ENCODE peak calls at places on chromosomes 12 and 14, in four cellular contexts. One of them, this sample, is unnamed.

GRCh38 chr14:105070760-105071137 is 5.5 kb upstream of the GPR132 start:
- DNase-seq in HepG2: no peak
- DNase-seq in GM12878: peak
- DNase-seq in WTC11: no peak
- DNase-seq in this sample: no peak

GRCh38 chr14:29320261-29320660 is 553.7 kb downstream of the FOXG1 start:
- DNase-seq in GM12878: no peak
- DNase-seq in WTC11: no peak
- DNase-seq in HepG2: no peak
- DNase-seq in this sample: no peak

GRCh38 chr12:79250955-79251354 is 386.4 kb downstream of the SYT1 start:
- DNase-seq in GM12878: no peak
- DNase-seq in WTC11: no peak
- DNase-seq in HepG2: no peak
- DNase-seq in this sample: no peak

GRCh38 chr12:112998997-112999767 is 20.9 kb downstream of the OAS2 start:
- DNase-seq in GM12878: no peak
- DNase-seq in HepG2: no peak
- DNase-seq in WTC11: no peak
- DNase-seq in this sample: no peak

GRCh38 chr12:49389092-49389703 is 21.9 kb downstream of the SPATS2 start:
- DNase-seq in WTC11: peak
- DNase-seq in GM12878: no peak
- DNase-seq in HepG2: no peak
- DNase-seq in this sample: no peak

GRCh38 chr14:89004195-89004594 is 179.7 kb downstream of the TTC8 start:
- DNase-seq in HepG2: no peak
- DNase-seq in GM12878: no peak
- DNase-seq in WTC11: no peak
- DNase-seq in this sample: no peak

GRCh38 chr12:121990692-121991603 is 30.7 kb upstream of the BCL7A start:
- DNase-seq in WTC11: no peak
- DNase-seq in HepG2: no peak
- DNase-seq in GM12878: peak
- DNase-seq in this sample: no peak

GRCh38 chr12:116469344-116469743 is 89.8 kb upstream of the MAP1LC3B2 start:
- DNase-seq in GM12878: no peak
- DNase-seq in WTC11: no peak
- DNase-seq in HepG2: no peak
- DNase-seq in this sample: no peak

GRCh38 chr14:93375673-93376156 is 28.7 kb downstream of the COX8C start:
- DNase-seq in WTC11: no peak
- DNase-seq in GM12878: peak
- DNase-seq in HepG2: no peak
- DNase-seq in this sample: no peak

GRCh38 chr12:54684636-54685630 is 36.8 kb upstream of the DCD start:
- DNase-seq in WTC11: no peak
- DNase-seq in HepG2: no peak
- DNase-seq in GM12878: no peak
- DNase-seq in this sample: no peak

GRCh38 chr14:100898935-100899840 is 4.3 kb downstream of the RTL1 start:
- DNase-seq in GM12878: no peak
- DNase-seq in HepG2: no peak
- DNase-seq in WTC11: peak
- DNase-seq in this sample: no peak

GRCh38 chr12:121911824-121912585 is 6.4 kb upstream of the CFAP251 start:
- DNase-seq in GM12878: no peak
- DNase-seq in HepG2: no peak
- DNase-seq in WTC11: no peak
- DNase-seq in this sample: no peak

GRCh38 chr12:132310181-132311040 is 19.0 kb downstream of the GALNT9 start:
- DNase-seq in WTC11: no peak
- DNase-seq in GM12878: no peak
- DNase-seq in HepG2: no peak
- DNase-seq in this sample: no peak

GRCh38 chr14:81385824-81386223 is 14.3 kb downstream of the STON2 start:
- DNase-seq in HepG2: no peak
- DNase-seq in GM12878: no peak
- DNase-seq in WTC11: no peak
- DNase-seq in this sample: no peak

GRCh38 chr12:57110189-57111045 is 745 bp downstream of the STAT6 start:
- DNase-seq in GM12878: no peak
- DNase-seq in HepG2: peak
- DNase-seq in WTC11: peak
- DNase-seq in this sample: peak

GRCh38 chr12:108640802-108641445 is 7.2 kb upstream of the SELPLG start:
- DNase-seq in HepG2: no peak
- DNase-seq in GM12878: no peak
- DNase-seq in WTC11: no peak
- DNase-seq in this sample: peak

GRCh38 chr12:72346331-72346944 is 74.3 kb downstream of the TRHDE start:
- DNase-seq in WTC11: peak
- DNase-seq in HepG2: peak
- DNase-seq in GM12878: peak
- DNase-seq in this sample: peak

GRCh38 chr14:73477618-73478266 is 13.0 kb upstream of the RIOX1 start:
- DNase-seq in HepG2: no peak
- DNase-seq in WTC11: no peak
- DNase-seq in GM12878: peak
- DNase-seq in this sample: no peak

GRCh38 chr12:124804011-124804621 is 59.5 kb downstream of the SCARB1 start:
- DNase-seq in GM12878: no peak
- DNase-seq in HepG2: peak
- DNase-seq in WTC11: peak
- DNase-seq in this sample: peak

GRCh38 chr14:50060871-50061663 is 55.3 kb downstream of the VCPKMT start:
- DNase-seq in HepG2: peak
- DNase-seq in GM12878: no peak
- DNase-seq in WTC11: no peak
- DNase-seq in this sample: peak

GRCh38 chr12:47867496-47867941 is 37.3 kb downstream of the VDR start:
- DNase-seq in GM12878: no peak
- DNase-seq in HepG2: no peak
- DNase-seq in WTC11: no peak
- DNase-seq in this sample: peak

GRCh38 chr12:113142173-113142885 is 6.8 kb upstream of the RASAL1 start:
- DNase-seq in WTC11: no peak
- DNase-seq in GM12878: no peak
- DNase-seq in HepG2: peak
- DNase-seq in this sample: no peak

GRCh38 chr12:121132601-121133481 is at the start of gene P2RX7:
- DNase-seq in WTC11: peak
- DNase-seq in GM12878: peak
- DNase-seq in HepG2: no peak
- DNase-seq in this sample: peak

GRCh38 chr12:2083561-2083960 is 30.8 kb downstream of the CACNA1C start:
- DNase-seq in GM12878: no peak
- DNase-seq in WTC11: no peak
- DNase-seq in HepG2: no peak
- DNase-seq in this sample: no peak

GRCh38 chr14:104870368-104871144 is 5.5 kb downstream of the CEP170B start:
- DNase-seq in GM12878: no peak
- DNase-seq in HepG2: peak
- DNase-seq in WTC11: peak
- DNase-seq in this sample: peak

GRCh38 chr14:92501891-92502351 is 11.7 kb upstream of the RIN3 start:
- DNase-seq in HepG2: no peak
- DNase-seq in WTC11: no peak
- DNase-seq in GM12878: no peak
- DNase-seq in this sample: no peak

GRCh38 chr12:3527181-3527580 is 36.2 kb downstream of the PRMT8 start:
- DNase-seq in GM12878: no peak
- DNase-seq in WTC11: no peak
- DNase-seq in HepG2: no peak
- DNase-seq in this sample: no peak

GRCh38 chr14:105439710-105440553 is 20.3 kb downstream of the MTA1 start:
- DNase-seq in WTC11: no peak
- DNase-seq in HepG2: no peak
- DNase-seq in GM12878: no peak
- DNase-seq in this sample: no peak

GRCh38 chr12:56897844-56898341 is 36.3 kb downstream of the SDR9C7 start:
- DNase-seq in WTC11: no peak
- DNase-seq in HepG2: no peak
- DNase-seq in GM12878: no peak
- DNase-seq in this sample: peak

GRCh38 chr14:76844223-76844622 is 18.0 kb downstream of the LRRC74A start:
- DNase-seq in HepG2: no peak
- DNase-seq in GM12878: no peak
- DNase-seq in WTC11: no peak
- DNase-seq in this sample: no peak

GRCh38 chr12:124833693-124834122 is 30.0 kb downstream of the SCARB1 start:
- DNase-seq in GM12878: no peak
- DNase-seq in HepG2: no peak
- DNase-seq in WTC11: peak
- DNase-seq in this sample: peak

GRCh38 chr12:54032627-54033100 is at the start of gene HOXC5:
- DNase-seq in WTC11: peak
- DNase-seq in GM12878: no peak
- DNase-seq in HepG2: peak
- DNase-seq in this sample: peak

GRCh38 chr12:3998968-3999792 is 126.0 kb upstream of the PARP11 start:
- DNase-seq in GM12878: no peak
- DNase-seq in HepG2: peak
- DNase-seq in WTC11: no peak
- DNase-seq in this sample: no peak

GRCh38 chr14:68603682-68604360 is 189.0 kb downstream of the ZFP36L1 start:
- DNase-seq in WTC11: no peak
- DNase-seq in GM12878: no peak
- DNase-seq in HepG2: no peak
- DNase-seq in this sample: no peak

GRCh38 chr14:105045710-105046326 is 19.4 kb downstream of the GPR132 start:
- DNase-seq in GM12878: no peak
- DNase-seq in HepG2: peak
- DNase-seq in WTC11: peak
- DNase-seq in this sample: peak

DNA sequence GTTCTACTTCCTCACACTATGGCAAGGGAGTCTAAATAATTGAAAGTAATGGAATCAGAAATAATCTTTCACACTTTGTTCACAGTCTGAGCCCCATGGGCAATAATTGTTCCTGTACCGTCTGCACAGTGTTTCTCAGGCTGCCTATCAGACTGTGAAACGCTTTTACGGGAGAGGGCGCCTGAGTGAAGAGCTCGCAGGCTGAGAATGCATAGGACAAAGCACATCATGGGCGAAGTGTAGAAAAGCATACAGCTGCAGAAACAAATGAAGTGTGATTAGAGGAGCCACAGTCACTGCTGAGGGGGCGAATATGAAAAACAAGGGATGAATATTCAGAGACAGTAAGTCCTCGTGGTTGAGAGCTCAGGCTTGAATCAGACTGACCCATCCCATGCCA is 438.3 kb upstream of the DCN start:
- DNase-seq in HepG2: no peak
- DNase-seq in WTC11: no peak
- DNase-seq in GM12878: no peak
- DNase-seq in this sample: no peak
- TF ChIP-seq NR2C2 in HepG2: no peak
- TF ChIP-seq NR2C2 in WTC11: no peak
- TF ChIP-seq NR2C2 in GM12878: no peak
- TF ChIP-seq NR2C2 in this sample: no peak

GRCh38 chr12:106871477-106871876 is 84.2 kb upstream of the TMEM263 start:
- DNase-seq in HepG2: no peak
- DNase-seq in WTC11: no peak
- DNase-seq in GM12878: no peak
- DNase-seq in this sample: no peak
- TF ChIP-seq NR2C2 in HepG2: no peak
- TF ChIP-seq NR2C2 in WTC11: no peak
- TF ChIP-seq NR2C2 in GM12878: no peak
- TF ChIP-seq NR2C2 in this sample: no peak

DNA sequence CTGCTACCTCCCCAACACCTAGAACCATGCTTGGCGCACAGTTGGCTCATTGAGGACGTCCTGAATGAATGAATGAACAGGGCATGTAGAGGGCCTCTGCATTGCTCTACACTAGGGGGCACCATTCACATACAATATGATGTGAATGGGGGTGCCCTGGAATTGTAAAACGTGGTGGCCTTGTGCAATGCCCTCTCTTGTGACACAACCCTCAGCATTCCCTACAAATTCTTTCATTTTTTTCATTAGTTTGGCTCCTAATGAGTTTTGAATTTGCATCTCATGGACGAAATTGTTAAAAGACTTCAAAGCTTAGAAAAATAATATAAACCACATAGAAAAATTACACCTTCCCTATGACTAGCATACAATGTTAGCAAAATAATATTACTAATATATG is 2.3 kb upstream of the DIO2 start:
- DNase-seq in HepG2: peak
- DNase-seq in GM12878: no peak
- DNase-seq in WTC11: peak
- DNase-seq in this sample: no peak
- TF ChIP-seq NR2C2 in HepG2: no peak
- TF ChIP-seq NR2C2 in GM12878: no peak
- TF ChIP-seq NR2C2 in WTC11: no peak
- TF ChIP-seq NR2C2 in this sample: no peak

DNA sequence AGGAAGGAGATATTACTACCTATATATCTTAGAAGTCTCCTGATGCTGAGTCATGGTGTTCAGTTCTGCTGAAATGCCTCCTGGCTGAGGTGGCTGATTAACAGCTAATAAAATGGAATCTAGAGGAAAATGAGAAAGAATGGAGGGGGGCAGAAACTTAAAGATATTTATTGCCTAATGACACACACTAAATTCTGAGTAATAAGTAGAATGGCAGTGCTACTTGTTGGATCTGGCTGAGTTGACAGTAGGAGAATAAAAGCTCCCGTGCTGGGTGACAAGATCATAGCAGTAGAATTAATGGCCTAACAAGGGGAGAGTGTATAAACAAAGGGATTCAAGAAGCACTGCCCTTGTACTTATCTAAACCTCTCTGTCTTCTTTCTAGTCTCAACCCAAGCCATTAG is 137.5 kb downstream of the CNTN1 start:
- DNase-seq in WTC11: no peak
- DNase-seq in GM12878: no peak
- DNase-seq in HepG2: no peak
- DNase-seq in this sample: no peak
- TF ChIP-seq NR2C2 in WTC11: no peak
- TF ChIP-seq NR2C2 in GM12878: no peak
- TF ChIP-seq NR2C2 in HepG2: no peak
- TF ChIP-seq NR2C2 in this sample: no peak

GRCh38 chr14:97185186-97185585 is 388.0 kb downstream of the VRK1 start:
- DNase-seq in WTC11: no peak
- DNase-seq in HepG2: no peak
- DNase-seq in GM12878: no peak
- DNase-seq in this sample: no peak
- TF ChIP-seq NR2C2 in WTC11: no peak
- TF ChIP-seq NR2C2 in HepG2: no peak
- TF ChIP-seq NR2C2 in GM12878: no peak
- TF ChIP-seq NR2C2 in this sample: no peak

DNA sequence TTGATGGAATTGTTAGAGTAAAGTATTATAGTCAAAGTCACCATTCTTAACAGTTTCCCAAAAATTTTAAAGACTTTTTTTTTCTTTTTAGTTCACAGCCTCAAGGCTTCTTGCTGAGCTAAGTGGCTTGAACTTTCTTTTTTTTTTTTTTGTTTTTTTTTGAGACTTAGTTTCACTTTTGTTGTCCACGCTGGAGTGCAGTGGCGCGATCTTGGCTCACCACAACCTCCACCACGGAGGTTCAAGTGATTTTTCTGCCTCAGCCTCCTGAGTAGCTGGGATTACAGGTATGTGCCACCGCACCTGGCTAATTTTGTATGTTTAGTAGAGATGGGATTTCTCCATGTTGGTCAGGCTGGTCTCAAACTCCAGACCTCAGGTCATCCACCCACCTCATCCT is 92.8 kb downstream of the SETD3 start:
- DNase-seq in GM12878: no peak
- DNase-seq in WTC11: no peak
- DNase-seq in HepG2: no peak
- DNase-seq in this sample: no peak
- TF ChIP-seq NR2C2 in GM12878: no peak
- TF ChIP-seq NR2C2 in WTC11: no peak
- TF ChIP-seq NR2C2 in HepG2: no peak
- TF ChIP-seq NR2C2 in this sample: no peak

This sample was measured in K562.